ENCODE peak calls at places on chromosome 13, in five cellular contexts. One of them, this sample, is unnamed. For H3K4me1, the result is how much of the 10 kb centered on the place peaks cover.

GRCh38 chr13:28659611-28659970 is 661 bp downstream of the POMP start:
- DNase-seq in GM23338: no peak
- DNase-seq in tibial nerve: no peak
- DNase-seq in A549: no peak
- DNase-seq in heart left ventricle: no peak
- DNase-seq in this sample: no peak

GRCh38 chr13:49524740-49525501 is 29.2 kb downstream of the PHF11 start:
- DNase-seq in GM23338: no peak
- DNase-seq in tibial nerve: no peak
- DNase-seq in A549: no peak
- DNase-seq in heart left ventricle: no peak
- DNase-seq in this sample: no peak

GRCh38 chr13:28532226-28533048 is 37.5 kb upstream of the FLT1 start:
- DNase-seq in GM23338: peak
- DNase-seq in tibial nerve: no peak
- DNase-seq in A549: no peak
- DNase-seq in heart left ventricle: peak
- DNase-seq in this sample: no peak

GRCh38 chr13:52665325-52665724 is 12.7 kb downstream of the SUGT1 start:
- DNase-seq in GM23338: peak
- DNase-seq in tibial nerve: no peak
- DNase-seq in A549: peak
- DNase-seq in heart left ventricle: no peak
- DNase-seq in this sample: no peak

GRCh38 chr13:64640002-64640401 is 2590.1 kb downstream of the PCDH9 start:
- DNase-seq in GM23338: no peak
- DNase-seq in tibial nerve: no peak
- DNase-seq in A549: peak
- DNase-seq in heart left ventricle: no peak
- DNase-seq in this sample: no peak

GRCh38 chr13:111961236-111961635 is 105.7 kb upstream of the SOX1 start:
- DNase-seq in GM23338: no peak
- DNase-seq in tibial nerve: no peak
- DNase-seq in A549: no peak
- DNase-seq in heart left ventricle: no peak
- DNase-seq in this sample: no peak

GRCh38 chr13:106738279-106738678 is 170.3 kb upstream of the ARGLU1 start:
- DNase-seq in GM23338: peak
- DNase-seq in tibial nerve: no peak
- DNase-seq in A549: no peak
- DNase-seq in heart left ventricle: no peak
- DNase-seq in this sample: no peak

GRCh38 chr13:45224181-45224580 is 23.3 kb upstream of the KCTD4 start:
- DNase-seq in GM23338: no peak
- DNase-seq in tibial nerve: no peak
- DNase-seq in A549: no peak
- DNase-seq in heart left ventricle: no peak
- DNase-seq in this sample: no peak

GRCh38 chr13:27007166-27007565 is 164.4 kb downstream of the USP12 start:
- DNase-seq in GM23338: peak
- DNase-seq in tibial nerve: no peak
- DNase-seq in A549: no peak
- DNase-seq in heart left ventricle: no peak
- DNase-seq in this sample: no peak

GRCh38 chr13:111186305-111186930 is 71.3 kb downstream of the ARHGEF7 start:
- DNase-seq in GM23338: no peak
- DNase-seq in tibial nerve: no peak
- DNase-seq in A549: no peak
- DNase-seq in heart left ventricle: no peak
- DNase-seq in this sample: no peak

GRCh38 chr13:110010433-110011135 is 224.2 kb upstream of the IRS2 start:
- DNase-seq in GM23338: no peak
- DNase-seq in tibial nerve: no peak
- DNase-seq in A549: no peak
- DNase-seq in heart left ventricle: no peak
- DNase-seq in this sample: no peak

DNA sequence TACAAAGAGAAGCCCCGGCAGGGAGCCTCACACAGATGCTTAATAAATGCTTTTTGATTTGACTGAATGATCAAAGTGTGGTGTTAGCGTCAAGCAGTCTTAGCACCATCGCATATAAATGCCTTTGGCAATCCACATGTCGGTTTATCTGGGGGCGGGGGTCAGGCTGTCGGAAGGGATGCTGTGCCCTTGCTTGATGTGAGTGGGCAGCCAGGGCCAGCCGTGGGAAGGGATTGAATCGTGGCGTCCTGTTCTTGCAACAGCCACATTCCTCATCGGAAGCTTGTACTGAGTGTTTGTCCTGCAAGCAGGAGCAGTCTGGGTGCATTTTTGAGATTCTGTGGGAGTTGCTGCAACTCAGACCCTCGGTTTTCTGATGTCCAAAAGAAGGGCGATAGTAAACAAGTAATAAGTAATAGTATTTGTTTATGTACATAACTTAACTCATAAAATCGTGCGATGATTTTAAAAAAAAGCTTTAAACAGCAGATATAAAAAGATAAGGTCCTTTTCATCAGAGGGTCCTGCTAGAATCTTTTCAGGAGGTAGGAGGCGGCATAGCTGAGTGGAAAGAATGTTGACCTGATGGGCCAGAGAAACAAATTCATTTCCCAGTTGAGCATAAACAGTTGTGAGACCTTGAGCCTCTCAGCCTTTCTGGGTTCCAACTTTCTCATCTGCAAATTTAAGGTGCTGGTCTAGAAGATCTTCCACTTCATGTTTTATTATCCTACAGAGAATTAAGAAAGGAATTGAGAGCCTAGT is 173.3 kb downstream of the LACC1 start:
- DNase-seq in GM23338: peak
- DNase-seq in tibial nerve: no peak
- DNase-seq in A549: no peak
- DNase-seq in heart left ventricle: no peak
- DNase-seq in this sample: peak
- TF ChIP-seq CTCF in GM23338: no peak
- TF ChIP-seq CTCF in tibial nerve: peak
- TF ChIP-seq CTCF in A549: no peak
- TF ChIP-seq CTCF in heart left ventricle: no peak
- TF ChIP-seq CTCF in this sample: no peak

DNA sequence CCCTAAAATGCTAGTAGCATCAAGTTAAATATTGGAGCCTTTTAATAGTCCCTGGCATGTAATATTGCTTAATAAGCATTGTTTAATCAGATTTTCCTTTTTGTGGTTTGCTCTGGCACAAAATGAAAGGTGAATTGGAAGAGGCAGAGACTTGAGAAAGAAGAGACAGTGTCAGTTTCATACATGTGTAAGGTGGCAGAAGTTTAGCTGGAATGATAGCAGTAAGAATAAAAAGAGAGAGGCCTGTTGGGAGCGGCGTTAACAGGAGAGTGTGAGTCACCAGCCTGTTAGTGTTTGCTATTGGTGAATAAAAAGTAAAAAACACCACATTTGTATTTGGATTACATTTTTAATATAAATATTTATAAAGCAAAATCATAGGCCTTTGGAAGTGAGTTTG is 145.3 kb downstream of the PDS5B start:
- DNase-seq in GM23338: no peak
- DNase-seq in tibial nerve: no peak
- DNase-seq in A549: peak
- DNase-seq in heart left ventricle: no peak
- DNase-seq in this sample: no peak
- H3K27ac ChIP-seq in GM23338: no peak
- H3K27ac ChIP-seq in tibial nerve: peak
- H3K27ac ChIP-seq in A549: no peak
- H3K27ac ChIP-seq in heart left ventricle: no peak
- H3K27ac ChIP-seq in this sample: no peak

GRCh38 chr13:51643114-51643881 is 59.0 kb downstream of the WDFY2 start:
- DNase-seq in GM23338: peak
- DNase-seq in tibial nerve: no peak
- DNase-seq in A549: peak
- DNase-seq in heart left ventricle: no peak
- DNase-seq in this sample: no peak
- H3K4me1 ChIP-seq in GM23338: half or more
- H3K4me1 ChIP-seq in tibial nerve: under half
- H3K4me1 ChIP-seq in A549: half or more
- H3K4me1 ChIP-seq in heart left ventricle: under half
- H3K4me1 ChIP-seq in this sample: under half

GRCh38 chr13:89066868-89067466 is 1395.8 kb downstream of the SLITRK5 start:
- DNase-seq in GM23338: peak
- DNase-seq in tibial nerve: peak
- DNase-seq in A549: peak
- DNase-seq in heart left ventricle: no peak
- DNase-seq in this sample: peak
- TF ChIP-seq CTCF in GM23338: peak
- TF ChIP-seq CTCF in tibial nerve: peak
- TF ChIP-seq CTCF in A549: peak
- TF ChIP-seq CTCF in heart left ventricle: peak
- TF ChIP-seq CTCF in this sample: peak

GRCh38 chr13:98007001-98007400 is 53.5 kb downstream of the IPO5 start:
- DNase-seq in GM23338: no peak
- DNase-seq in tibial nerve: no peak
- DNase-seq in A549: no peak
- DNase-seq in heart left ventricle: no peak
- DNase-seq in this sample: no peak

GRCh38 chr13:97999653-98000052 is 46.2 kb downstream of the IPO5 start:
- DNase-seq in GM23338: no peak
- DNase-seq in tibial nerve: no peak
- DNase-seq in A549: no peak
- DNase-seq in heart left ventricle: no peak
- DNase-seq in this sample: no peak

GRCh38 chr13:98004107-98004506 is 50.6 kb downstream of the IPO5 start:
- DNase-seq in GM23338: no peak
- DNase-seq in tibial nerve: no peak
- DNase-seq in A549: no peak
- DNase-seq in heart left ventricle: no peak
- DNase-seq in this sample: no peak
- H3K27ac ChIP-seq in GM23338: no peak
- H3K27ac ChIP-seq in tibial nerve: no peak
- H3K27ac ChIP-seq in A549: no peak
- H3K27ac ChIP-seq in heart left ventricle: no peak
- H3K27ac ChIP-seq in this sample: no peak

DNA sequence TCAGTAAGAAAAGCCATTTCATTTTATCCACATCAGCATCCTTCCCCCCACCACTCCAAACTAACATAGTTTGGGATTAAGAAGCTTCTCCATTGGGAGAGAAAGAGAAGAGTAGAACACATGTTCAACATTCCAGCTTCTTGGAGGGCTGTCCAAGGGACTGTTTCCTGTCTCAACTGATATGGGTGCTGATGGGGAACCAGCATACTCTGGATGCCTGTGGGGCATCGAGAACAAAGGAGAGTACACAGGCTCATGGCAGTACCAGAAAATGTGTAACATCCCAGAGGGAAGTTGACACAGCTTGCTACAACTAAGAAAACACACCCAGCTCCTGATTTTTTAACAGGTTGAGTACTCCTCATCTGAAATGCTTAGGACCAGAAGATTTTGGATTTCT is 24.7 kb downstream of the SUCLA2 start:
- DNase-seq in GM23338: no peak
- DNase-seq in tibial nerve: no peak
- DNase-seq in A549: no peak
- DNase-seq in heart left ventricle: no peak
- DNase-seq in this sample: no peak
- H3K4me1 ChIP-seq in GM23338: under half
- H3K4me1 ChIP-seq in tibial nerve: under half
- H3K4me1 ChIP-seq in A549: under half
- H3K4me1 ChIP-seq in heart left ventricle: under half
- H3K4me1 ChIP-seq in this sample: under half

GRCh38 chr13:78604782-78605611 is 1.6 kb upstream of the POU4F1 start:
- DNase-seq in GM23338: peak
- DNase-seq in tibial nerve: no peak
- DNase-seq in A549: peak
- DNase-seq in heart left ventricle: no peak
- DNase-seq in this sample: no peak
- TF ChIP-seq CTCF in GM23338: peak
- TF ChIP-seq CTCF in tibial nerve: no peak
- TF ChIP-seq CTCF in A549: no peak
- TF ChIP-seq CTCF in heart left ventricle: no peak
- TF ChIP-seq CTCF in this sample: no peak

This sample was measured in lung.